ENCODE peak calls at places on chromosomes 2 and 18, in five cellular contexts. U, Q, W, Z and J are unnamed samples.

GRCh38 chr18:50128506-50129271 is 66.3 kb downstream of the MYO5B start:
- DNase-seq in U (peak; percentile 83), Q (peak; percentile 34), W (no peak), Z (no peak), J (no peak)

GRCh38 chr2:51813245-51813644 is 781.3 kb upstream of the NRXN1 start:
- DNase-seq in U (no peak), Q (no peak), W (no peak), Z (peak; percentile 3), J (no peak)

GRCh38 chr2:210667726-210668125 is 111.3 kb downstream of the CPS1 start:
- DNase-seq in U (no peak), Q (no peak), W (no peak), Z (no peak), J (no peak)

GRCh38 chr2:120367649-120368048 is 21.7 kb downstream of the INHBB start:
- DNase-seq in U (no peak), Q (no peak), W (no peak), Z (no peak), J (no peak)

GRCh38 chr2:141508086-141508749 is 622.6 kb downstream of the LRP1B start:
- DNase-seq in U (no peak), Q (no peak), W (no peak), Z (no peak), J (no peak)

GRCh38 chr18:47215554-47216138 is 35.8 kb downstream of the SKOR2 start:
- DNase-seq in U (no peak), Q (peak; percentile 44), W (no peak), Z (peak; percentile 55), J (no peak)

GRCh38 chr2:28613181-28613580 is 117.3 kb downstream of the PLB1 start:
- DNase-seq in U (no peak), Q (no peak), W (no peak), Z (no peak), J (no peak)

GRCh38 chr2:192413812-192414424 is 219.2 kb upstream of the TMEFF2 start:
- DNase-seq in U (no peak), Q (no peak), W (no peak), Z (no peak), J (no peak)

GRCh38 chr18:63476666-63477065 is at the start of gene SERPINB5:
- DNase-seq in U (peak; percentile 90), Q (no peak), W (peak; percentile 87), Z (peak; percentile 69), J (no peak)

GRCh38 chr18:79245517-79246001 is 150.2 kb upstream of the NFATC1 start:
- DNase-seq in U (peak; percentile 46), Q (no peak), W (no peak), Z (peak; percentile 83), J (no peak)

GRCh38 chr18:51716277-51716676 is 518.8 kb upstream of the MEX3C start:
- DNase-seq in U (no peak), Q (no peak), W (no peak), Z (no peak), J (no peak)

GRCh38 chr2:165126244-165126643 is 77.6 kb downstream of the SCN3A start:
- DNase-seq in U (no peak), Q (no peak), W (no peak), Z (no peak), J (no peak)

GRCh38 chr18:2736823-2737222 is 81.3 kb downstream of the SMCHD1 start:
- DNase-seq in U (no peak), Q (no peak), W (no peak), Z (no peak), J (no peak)

GRCh38 chr2:49294225-49294624 is 139.9 kb upstream of the FSHR start:
- DNase-seq in U (no peak), Q (no peak), W (no peak), Z (no peak), J (no peak)

GRCh38 chr2:240644859-240645301 is 19.6 kb downstream of the GPR35 start:
- DNase-seq in U (no peak), Q (no peak), W (no peak), Z (no peak), J (no peak)

GRCh38 chr2:207884127-207884526 is 114.4 kb upstream of the FZD5 start:
- DNase-seq in U (no peak), Q (no peak), W (no peak), Z (no peak), J (no peak)

GRCh38 chr2:163264376-163264775 is 425.8 kb upstream of the KCNH7 start:
- DNase-seq in U (no peak), Q (no peak), W (no peak), Z (no peak), J (no peak)

GRCh38 chr18:34522627-34523026 is 187.5 kb upstream of the DTNA start:
- DNase-seq in U (no peak), Q (no peak), W (no peak), Z (no peak), J (no peak)

GRCh38 chr2:174510583-174511189 is 23.9 kb upstream of the GPR155 start:
- DNase-seq in U (no peak), Q (peak; percentile 25), W (no peak), Z (peak; percentile 52), J (no peak)

GRCh38 chr2:165601866-165602636 is 132.6 kb downstream of the CSRNP3 start:
- DNase-seq in U (no peak), Q (no peak), W (no peak), Z (no peak), J (no peak)

GRCh38 chr18:73893879-73894278 is 253.8 kb downstream of the FBXO15 start:
- DNase-seq in U (no peak), Q (no peak), W (no peak), Z (no peak), J (no peak)

GRCh38 chr2:3154694-3155093 is 222.9 kb downstream of the EIPR1 start:
- DNase-seq in U (no peak), Q (no peak), W (no peak), Z (no peak), J (no peak)

GRCh38 chr2:28713582-28714292 is 37.9 kb upstream of the PPP1CB start:
- DNase-seq in U (no peak), Q (no peak), W (no peak), Z (no peak), J (no peak)

GRCh38 chr2:2271471-2271941 is 59.6 kb downstream of the MYT1L start:
- DNase-seq in U (no peak), Q (no peak), W (no peak), Z (no peak), J (no peak)

GRCh38 chr2:227509824-227510619 is 38.1 kb downstream of the AGFG1 start:
- DNase-seq in U (no peak), Q (peak; percentile 18), W (no peak), Z (peak; percentile 59), J (no peak)

GRCh38 chr2:212021947-212022346 is 516.7 kb downstream of the ERBB4 start:
- DNase-seq in U (no peak), Q (peak; percentile 7), W (no peak), Z (peak; percentile 3), J (no peak)

DNA sequence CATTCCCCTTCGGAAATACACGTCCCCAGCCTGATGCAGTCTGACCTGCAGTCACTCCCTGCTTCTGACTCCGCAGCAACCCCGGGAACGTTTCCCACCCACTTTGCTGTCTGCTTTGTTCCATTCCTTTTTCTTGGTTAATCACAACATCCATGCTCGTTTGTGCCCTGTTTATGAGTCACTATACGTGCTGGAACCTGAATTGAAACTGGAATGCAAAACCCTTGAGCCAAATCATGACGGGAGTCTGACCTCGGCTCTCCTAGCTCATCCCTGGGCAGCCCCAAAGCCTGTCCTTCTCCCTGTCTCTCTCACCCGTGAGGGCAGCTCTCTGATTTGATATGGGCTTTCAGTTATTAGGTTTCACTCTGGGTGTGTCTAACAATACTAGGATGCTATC is 57.1 kb upstream of the RNF152 start:
- DNase-seq in U (no peak), Q (no peak), W (no peak), Z (no peak), J (no peak)
- H3K4me3 ChIP-seq in U (no peak overlapping the region), Q (no peak overlapping the region), W (peak overlapping the region; percentile 36), Z (no peak overlapping the region), J (no peak overlapping the region)

GRCh38 chr2:69428981-69429380 is 8.3 kb downstream of the NFU1 start:
- DNase-seq in U (no peak), Q (no peak), W (no peak), Z (no peak), J (no peak)
- H3K27ac ChIP-seq in U (no peak overlapping the region), Q (no peak overlapping the region), W (no peak overlapping the region), Z (no peak overlapping the region), J (no peak overlapping the region)

GRCh38 chr2:74290466-74291216 is 52.6 kb downstream of the SLC4A5 start:
- DNase-seq in U (peak; percentile 37), Q (no peak), W (no peak), Z (no peak), J (no peak)
- TF ChIP-seq POLR2A in U (no peak), Q (no peak), W (no peak), Z (no peak), J (no peak)

GRCh38 chr2:230824406-230824978 is 40.2 kb upstream of the ITM2C start:
- DNase-seq in U (peak; percentile 45), Q (peak; percentile 87), W (no peak), Z (peak; percentile 77), J (peak; percentile 50)
- H3K4me3 ChIP-seq in U (peak overlapping the region; percentile 17), Q (peak overlapping the region; percentile 36), W (peak overlapping the region; percentile 34), Z (no peak overlapping the region), J (no peak overlapping the region)

GRCh38 chr2:160286541-160286940 is 86.5 kb upstream of the ITGB6 start:
- DNase-seq in U (no peak), Q (no peak), W (no peak), Z (no peak), J (no peak)

GRCh38 chr2:160290590-160290989 is 90.5 kb upstream of the ITGB6 start:
- DNase-seq in U (no peak), Q (no peak), W (no peak), Z (no peak), J (no peak)

GRCh38 chr2:160287476-160287875 is 87.4 kb upstream of the ITGB6 start:
- DNase-seq in U (no peak), Q (no peak), W (no peak), Z (no peak), J (no peak)

GRCh38 chr2:160289803-160290202 is 89.7 kb upstream of the ITGB6 start:
- DNase-seq in U (no peak), Q (no peak), W (no peak), Z (no peak), J (no peak)

DNA sequence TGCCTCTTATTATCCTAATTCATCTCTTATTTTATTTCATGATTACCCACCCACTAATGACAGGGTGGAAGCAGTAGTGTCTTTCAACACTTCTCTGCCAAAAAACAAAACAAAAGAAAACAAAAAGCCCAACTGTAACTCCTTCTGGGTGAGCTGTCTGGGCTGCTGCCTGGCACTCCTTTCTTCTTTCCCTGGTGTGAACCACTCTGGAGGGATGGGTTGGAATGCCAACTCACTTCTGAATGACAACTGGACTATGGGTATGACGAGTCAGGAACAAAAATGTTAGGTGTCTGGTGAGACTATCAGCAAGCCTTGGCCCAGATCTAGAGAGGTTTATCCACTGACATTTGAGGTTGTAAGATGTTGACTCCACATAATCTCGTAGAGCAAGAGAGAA is 88.3 kb upstream of the ITGB6 start:
- DNase-seq in U (no peak), Q (no peak), W (no peak), Z (no peak), J (no peak)
- H3K27ac ChIP-seq in U (no peak overlapping the region), Q (no peak overlapping the region), W (peak overlapping the region; percentile 35), Z (no peak overlapping the region), J (no peak overlapping the region)

DNA sequence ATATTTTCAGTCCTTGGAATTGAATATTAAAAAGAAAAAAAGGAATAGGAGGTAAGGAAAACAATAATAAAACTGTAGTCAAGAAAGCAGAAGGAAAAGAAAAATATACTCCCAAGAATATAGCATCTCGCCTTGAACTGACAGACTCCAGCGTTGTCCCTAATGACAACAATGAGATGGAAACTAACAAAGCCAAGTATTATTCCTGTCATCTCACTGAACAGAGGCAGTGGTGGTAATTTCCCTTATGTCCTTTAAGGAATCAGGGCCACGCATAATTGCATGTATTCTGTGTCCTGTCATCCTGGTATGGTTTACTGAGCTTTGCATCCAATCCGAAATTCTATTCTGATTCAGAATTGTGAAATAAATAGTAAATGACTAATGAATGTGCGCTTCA is 158.9 kb downstream of the LRRTM4 start:
- DNase-seq in U (no peak), Q (no peak), W (no peak), Z (no peak), J (no peak)
- TF ChIP-seq POLR2A in U (no peak), Q (no peak), W (no peak), Z (no peak), J (no peak)